ENCODE peak calls at places on chromosomes 6 and 20, in nine cellular contexts. E, Q, P, M, L, U, X, A and I are unnamed samples.

GRCh38 chr6:160445130-160445529 is 97.0 kb downstream of the SLC22A3 start:
- DNase-seq in Q (no peak), P (no peak), M (no peak), X (no peak), U (no peak), L (no peak), A (no peak), E (no peak), I (no peak)

GRCh38 chr6:101397199-101397598 is 3.7 kb downstream of the GRIK2 start:
- DNase-seq in X (peak), Q (no peak), M (peak), E (no peak), A (peak), P (no peak), L (peak), U (no peak), I (no peak)

GRCh38 chr6:17032595-17033591 is 69.0 kb upstream of the STMND1 start:
- DNase-seq in E (peak), X (no peak), M (no peak), U (peak), Q (peak), A (peak), P (peak), L (peak), I (no peak)

GRCh38 chr20:20369353-20370086 is 1.6 kb downstream of the INSM1 start:
- DNase-seq in L (no peak), X (peak), Q (no peak), U (no peak), A (no peak), M (no peak), P (no peak), E (no peak), I (no peak)

GRCh38 chr6:84193140-84193708 is 34.2 kb downstream of the CEP162 start:
- DNase-seq in M (no peak), E (peak), A (peak), P (no peak), Q (peak), X (no peak), L (peak), U (no peak), I (no peak)

GRCh38 chr20:19995220-19995863 is 21.8 kb upstream of the NAA20 start:
- DNase-seq in M (peak), E (no peak), P (no peak), U (no peak), L (peak), A (peak), X (peak), Q (peak), I (no peak)

GRCh38 chr6:119350202-119351004 is 842 bp upstream of the MAN1A1 start:
- DNase-seq in A (peak), P (peak), X (no peak), U (no peak), E (no peak), M (peak), Q (peak), L (peak), I (no peak)

GRCh38 chr6:138241893-138242292 is 23.6 kb upstream of the PBOV1 start:
- DNase-seq in Q (no peak), P (no peak), U (no peak), L (no peak), E (no peak), X (no peak), M (no peak), A (no peak), I (no peak)

GRCh38 chr6:10210052-10210451 is 204.8 kb downstream of the TFAP2A start:
- DNase-seq in L (no peak), M (no peak), P (peak), U (no peak), Q (peak), E (peak), A (no peak), X (no peak), I (no peak)

GRCh38 chr6:45438849-45439406 is 61.2 kb upstream of the SUPT3H start:
- DNase-seq in P (no peak), E (peak), Q (peak), L (peak), X (no peak), U (no peak), M (no peak), A (peak), I (no peak)

GRCh38 chr6:78864957-78865356 is 2.4 kb upstream of the IRAK1BP1 start:
- DNase-seq in P (no peak), M (no peak), E (no peak), U (no peak), X (no peak), L (no peak), Q (no peak), A (no peak), I (no peak)

GRCh38 chr6:129929433-129929832 is 68.3 kb upstream of the TMEM244 start:
- DNase-seq in P (no peak), U (peak), X (no peak), A (peak), M (no peak), Q (peak), E (peak), L (peak), I (no peak)

GRCh38 chr6:132713355-132714134 is at the start of gene VNN1:
- DNase-seq in E (no peak), L (no peak), M (peak), X (no peak), P (peak), U (no peak), Q (no peak), A (no peak), I (peak)

GRCh38 chr6:89475634-89476033 is 42.7 kb downstream of the ANKRD6 start:
- DNase-seq in E (no peak), P (no peak), A (peak), U (no peak), M (no peak), X (no peak), Q (peak), L (peak), I (no peak)

GRCh38 chr6:170445487-170445886 is 107.6 kb downstream of the PSMB1 start:
- DNase-seq in M (no peak), L (peak), U (no peak), P (peak), X (no peak), A (no peak), E (no peak), Q (no peak), I (no peak)

GRCh38 chr20:62294516-62294915 is 8.3 kb upstream of the ADRM1 start:
- DNase-seq in P (no peak), E (no peak), M (no peak), Q (no peak), L (no peak), A (no peak), X (no peak), U (no peak), I (no peak)

GRCh38 chr6:43805695-43806040 is 35.7 kb downstream of the VEGFA start:
- DNase-seq in U (no peak), L (no peak), Q (no peak), X (no peak), E (no peak), M (no peak), A (no peak), P (no peak), I (no peak)